ENCODE peak calls at places on chromosomes 16 and 17, in seven cellular contexts. One of them, this sample, is unnamed.

GRCh38 chr17:69898606-69899005 is 176.4 kb upstream of the KCNJ16 start:
- DNase-seq in lower lobe of right lung: no peak
- DNase-seq in CD4-positive, alpha-beta T cell: no peak
- DNase-seq in left ventricle myocardium inferior: no peak
- DNase-seq in left lung: no peak
- DNase-seq in mammary epithelial cell: no peak
- DNase-seq in pancreas: no peak
- DNase-seq in this sample: no peak

GRCh38 chr16:67001159-67001486 is 12.7 kb downstream of the CES4A start:
- DNase-seq in CD4-positive, alpha-beta T cell: no peak
- DNase-seq in mammary epithelial cell: no peak
- DNase-seq in left ventricle myocardium inferior: no peak
- DNase-seq in lower lobe of right lung: no peak
- DNase-seq in left lung: peak; percentile 41
- DNase-seq in pancreas: no peak
- DNase-seq in this sample: no peak

GRCh38 chr17:67477687-67478086 is 100.6 kb downstream of the PITPNC1 start:
- DNase-seq in pancreas: no peak
- DNase-seq in lower lobe of right lung: no peak
- DNase-seq in mammary epithelial cell: peak; percentile 76
- DNase-seq in left lung: no peak
- DNase-seq in left ventricle myocardium inferior: no peak
- DNase-seq in CD4-positive, alpha-beta T cell: peak; percentile 43
- DNase-seq in this sample: no peak

GRCh38 chr17:15289285-15290185 is 24.4 kb upstream of the PMP22 start:
- DNase-seq in pancreas: no peak
- DNase-seq in mammary epithelial cell: no peak
- DNase-seq in left lung: no peak
- DNase-seq in lower lobe of right lung: no peak
- DNase-seq in left ventricle myocardium inferior: no peak
- DNase-seq in CD4-positive, alpha-beta T cell: no peak
- DNase-seq in this sample: no peak

GRCh38 chr17:28405632-28406477 is at the start of gene SLC46A1:
- DNase-seq in CD4-positive, alpha-beta T cell: no peak
- DNase-seq in lower lobe of right lung: peak; percentile 83
- DNase-seq in pancreas: peak; percentile 73
- DNase-seq in mammary epithelial cell: peak; percentile 23
- DNase-seq in left ventricle myocardium inferior: peak; percentile 64
- DNase-seq in left lung: peak; percentile 57
- DNase-seq in this sample: peak; percentile 88

GRCh38 chr17:5031365-5032082 is 3.7 kb downstream of the SLC52A1 start:
- DNase-seq in left ventricle myocardium inferior: peak; percentile 80
- DNase-seq in lower lobe of right lung: peak; percentile 90
- DNase-seq in pancreas: peak; percentile 76
- DNase-seq in mammary epithelial cell: peak; percentile 52
- DNase-seq in CD4-positive, alpha-beta T cell: peak; percentile 81
- DNase-seq in left lung: peak; percentile 85
- DNase-seq in this sample: peak; percentile 92

GRCh38 chr17:57393368-57393767 is 137.0 kb downstream of the MSI2 start:
- DNase-seq in left ventricle myocardium inferior: no peak
- DNase-seq in CD4-positive, alpha-beta T cell: no peak
- DNase-seq in pancreas: no peak
- DNase-seq in left lung: no peak
- DNase-seq in lower lobe of right lung: no peak
- DNase-seq in mammary epithelial cell: no peak
- DNase-seq in this sample: no peak

GRCh38 chr17:74298690-74299617 is 24.9 kb downstream of the DNAI2 start:
- DNase-seq in CD4-positive, alpha-beta T cell: no peak
- DNase-seq in left lung: no peak
- DNase-seq in lower lobe of right lung: no peak
- DNase-seq in pancreas: no peak
- DNase-seq in left ventricle myocardium inferior: no peak
- DNase-seq in mammary epithelial cell: no peak
- DNase-seq in this sample: no peak

GRCh38 chr17:83080641-83081560 is 1.5 kb downstream of the METRNL start:
- DNase-seq in lower lobe of right lung: peak; percentile 76
- DNase-seq in pancreas: peak; percentile 70
- DNase-seq in left lung: no peak
- DNase-seq in mammary epithelial cell: no peak
- DNase-seq in left ventricle myocardium inferior: no peak
- DNase-seq in CD4-positive, alpha-beta T cell: no peak
- DNase-seq in this sample: peak; percentile 84

GRCh38 chr16:65769776-65770438 is 596.6 kb upstream of the CDH5 start:
- DNase-seq in left ventricle myocardium inferior: no peak
- DNase-seq in left lung: no peak
- DNase-seq in CD4-positive, alpha-beta T cell: no peak
- DNase-seq in mammary epithelial cell: peak; percentile 14
- DNase-seq in pancreas: no peak
- DNase-seq in lower lobe of right lung: no peak
- DNase-seq in this sample: no peak

GRCh38 chr16:67415872-67416793 is at the start of gene ZDHHC1:
- DNase-seq in left lung: peak; percentile 59
- DNase-seq in pancreas: peak; percentile 86
- DNase-seq in mammary epithelial cell: peak; percentile 53
- DNase-seq in left ventricle myocardium inferior: peak; percentile 76
- DNase-seq in lower lobe of right lung: peak; percentile 78
- DNase-seq in CD4-positive, alpha-beta T cell: no peak
- DNase-seq in this sample: peak; percentile 81

GRCh38 chr16:74721716-74722115 is 21.1 kb upstream of the MLKL start:
- DNase-seq in CD4-positive, alpha-beta T cell: no peak
- DNase-seq in left lung: no peak
- DNase-seq in lower lobe of right lung: no peak
- DNase-seq in pancreas: no peak
- DNase-seq in left ventricle myocardium inferior: no peak
- DNase-seq in mammary epithelial cell: no peak
- DNase-seq in this sample: no peak

GRCh38 chr17:36934144-36934758 is 3.0 kb upstream of the LHX1 start:
- DNase-seq in left lung: no peak
- DNase-seq in pancreas: no peak
- DNase-seq in left ventricle myocardium inferior: no peak
- DNase-seq in CD4-positive, alpha-beta T cell: no peak
- DNase-seq in lower lobe of right lung: no peak
- DNase-seq in mammary epithelial cell: no peak
- DNase-seq in this sample: no peak

GRCh38 chr17:82599674-82600661 is 48.3 kb downstream of the WDR45B start:
- DNase-seq in pancreas: no peak
- DNase-seq in left ventricle myocardium inferior: no peak
- DNase-seq in lower lobe of right lung: peak; percentile 40
- DNase-seq in mammary epithelial cell: no peak
- DNase-seq in left lung: no peak
- DNase-seq in CD4-positive, alpha-beta T cell: no peak
- DNase-seq in this sample: no peak

GRCh38 chr16:68985855-68986254 is 119.6 kb upstream of the HAS3 start:
- DNase-seq in pancreas: no peak
- DNase-seq in left lung: no peak
- DNase-seq in CD4-positive, alpha-beta T cell: no peak
- DNase-seq in mammary epithelial cell: peak; percentile 95
- DNase-seq in left ventricle myocardium inferior: no peak
- DNase-seq in lower lobe of right lung: no peak
- DNase-seq in this sample: no peak

GRCh38 chr16:15810411-15810810 is 46.4 kb downstream of the MYH11 start:
- DNase-seq in CD4-positive, alpha-beta T cell: no peak
- DNase-seq in mammary epithelial cell: no peak
- DNase-seq in pancreas: no peak
- DNase-seq in lower lobe of right lung: no peak
- DNase-seq in left lung: no peak
- DNase-seq in left ventricle myocardium inferior: no peak
- DNase-seq in this sample: no peak

GRCh38 chr17:76054112-76054476 is 18.2 kb downstream of the SRP68 start:
- DNase-seq in mammary epithelial cell: peak; percentile 68
- DNase-seq in lower lobe of right lung: no peak
- DNase-seq in left ventricle myocardium inferior: no peak
- DNase-seq in left lung: no peak
- DNase-seq in pancreas: no peak
- DNase-seq in CD4-positive, alpha-beta T cell: no peak
- DNase-seq in this sample: no peak

GRCh38 chr17:78131172-78132085 is 858 bp downstream of the TMC8 start:
- DNase-seq in CD4-positive, alpha-beta T cell: no peak
- DNase-seq in left lung: no peak
- DNase-seq in left ventricle myocardium inferior: no peak
- DNase-seq in lower lobe of right lung: no peak
- DNase-seq in mammary epithelial cell: no peak
- DNase-seq in pancreas: peak; percentile 42
- DNase-seq in this sample: peak; percentile 63

GRCh38 chr17:34456121-34456520 is 93.1 kb upstream of the CCL1 start:
- DNase-seq in left lung: no peak
- DNase-seq in mammary epithelial cell: no peak
- DNase-seq in left ventricle myocardium inferior: no peak
- DNase-seq in CD4-positive, alpha-beta T cell: no peak
- DNase-seq in pancreas: no peak
- DNase-seq in lower lobe of right lung: no peak
- DNase-seq in this sample: no peak

GRCh38 chr16:1978476-1979120 is 2.7 kb downstream of the NOXO1 start:
- DNase-seq in pancreas: peak; percentile 72
- DNase-seq in mammary epithelial cell: no peak
- DNase-seq in left lung: no peak
- DNase-seq in left ventricle myocardium inferior: no peak
- DNase-seq in CD4-positive, alpha-beta T cell: no peak
- DNase-seq in lower lobe of right lung: no peak
- DNase-seq in this sample: no peak

GRCh38 chr17:35127751-35128514 is 6.5 kb downstream of the FNDC8 start:
- DNase-seq in left lung: no peak
- DNase-seq in CD4-positive, alpha-beta T cell: no peak
- DNase-seq in pancreas: no peak
- DNase-seq in mammary epithelial cell: no peak
- DNase-seq in left ventricle myocardium inferior: peak; percentile 34
- DNase-seq in lower lobe of right lung: no peak
- DNase-seq in this sample: peak; percentile 78

GRCh38 chr16:27109666-27110523 is 43.2 kb downstream of the C16orf82 start:
- DNase-seq in CD4-positive, alpha-beta T cell: peak; percentile 67
- DNase-seq in pancreas: peak; percentile 66
- DNase-seq in left lung: peak; percentile 60
- DNase-seq in mammary epithelial cell: peak; percentile 53
- DNase-seq in lower lobe of right lung: peak; percentile 75
- DNase-seq in left ventricle myocardium inferior: peak; percentile 87
- DNase-seq in this sample: peak; percentile 86

GRCh38 chr17:76727745-76728456 is 1.3 kb downstream of the METTL23 start:
- DNase-seq in left ventricle myocardium inferior: no peak
- DNase-seq in lower lobe of right lung: no peak
- DNase-seq in CD4-positive, alpha-beta T cell: no peak
- DNase-seq in left lung: no peak
- DNase-seq in mammary epithelial cell: no peak
- DNase-seq in pancreas: no peak
- DNase-seq in this sample: no peak

GRCh38 chr17:66364508-66365203 is 62.2 kb downstream of the PRKCA start:
- DNase-seq in pancreas: no peak
- DNase-seq in CD4-positive, alpha-beta T cell: no peak
- DNase-seq in left lung: no peak
- DNase-seq in lower lobe of right lung: no peak
- DNase-seq in left ventricle myocardium inferior: no peak
- DNase-seq in mammary epithelial cell: no peak
- DNase-seq in this sample: no peak

DNA sequence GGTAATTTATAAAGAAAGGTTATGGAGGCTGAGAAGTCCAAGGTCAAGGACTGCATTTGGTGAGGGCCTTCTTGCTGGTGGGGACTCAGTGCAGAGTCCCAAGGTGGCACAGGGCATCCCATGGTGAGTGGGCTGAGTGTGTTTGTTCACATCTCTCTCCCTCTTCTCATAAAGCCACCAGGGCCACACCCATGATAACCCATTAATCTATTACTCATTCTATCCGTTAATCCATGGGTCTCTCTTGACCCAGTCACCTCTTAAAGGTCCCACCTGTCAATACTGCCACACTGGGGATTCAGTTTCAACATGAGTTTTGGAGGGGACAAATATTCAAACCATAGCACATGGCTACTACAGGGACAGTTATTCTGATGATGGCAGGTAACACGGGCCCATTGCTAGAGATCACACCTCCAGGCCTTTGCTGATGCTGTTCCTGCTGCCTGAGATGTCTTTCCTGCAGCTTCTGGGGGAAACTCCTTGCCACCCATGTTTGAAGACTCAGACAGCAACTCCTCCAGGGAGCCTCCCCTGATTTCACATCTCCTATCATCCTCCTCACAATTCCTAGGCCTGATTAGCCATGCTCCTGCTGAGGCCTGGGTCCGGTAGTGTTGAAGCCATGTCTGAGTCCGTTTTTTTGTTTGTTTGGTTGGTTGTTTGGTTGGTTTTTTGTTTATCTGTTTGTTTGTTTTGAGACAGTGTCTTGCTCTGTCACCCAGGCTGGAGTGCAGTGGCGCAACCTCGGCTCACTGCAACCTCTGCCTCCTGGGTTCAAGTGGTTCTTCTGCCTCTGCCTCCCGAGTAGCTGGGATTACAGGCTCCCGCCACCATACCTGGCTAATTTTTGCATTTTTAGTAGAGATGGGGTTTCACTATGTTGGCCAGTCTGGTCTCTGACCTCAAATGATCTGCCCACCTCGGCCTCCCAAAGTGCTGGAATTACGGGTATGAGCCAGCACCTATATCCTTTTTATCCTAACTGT is 16.1 kb downstream of the SOCS1 start:
- DNase-seq in mammary epithelial cell: no peak
- DNase-seq in lower lobe of right lung: no peak
- DNase-seq in pancreas: no peak
- DNase-seq in CD4-positive, alpha-beta T cell: no peak
- DNase-seq in left lung: no peak
- DNase-seq in left ventricle myocardium inferior: no peak
- DNase-seq in this sample: no peak
- H3K27ac ChIP-seq in mammary epithelial cell: no peak overlapping the region
- H3K27ac ChIP-seq in lower lobe of right lung: no peak overlapping the region
- H3K27ac ChIP-seq in pancreas: no peak overlapping the region
- H3K27ac ChIP-seq in CD4-positive, alpha-beta T cell: no peak overlapping the region
- H3K27ac ChIP-seq in left lung: no peak overlapping the region
- H3K27ac ChIP-seq in left ventricle myocardium inferior: peak overlapping the region; percentile 86
- H3K27ac ChIP-seq in this sample: peak overlapping the region; percentile 63

GRCh38 chr16:50313596-50314483 is 47.5 kb downstream of the ADCY7 start:
- DNase-seq in CD4-positive, alpha-beta T cell: peak; percentile 26
- DNase-seq in left lung: peak; percentile 79
- DNase-seq in mammary epithelial cell: no peak
- DNase-seq in pancreas: no peak
- DNase-seq in left ventricle myocardium inferior: peak; percentile 74
- DNase-seq in lower lobe of right lung: peak; percentile 80
- DNase-seq in this sample: peak; percentile 82
- H3K27ac ChIP-seq in CD4-positive, alpha-beta T cell: peak overlapping the region; percentile 17
- H3K27ac ChIP-seq in left lung: no peak overlapping the region
- H3K27ac ChIP-seq in mammary epithelial cell: no peak overlapping the region
- H3K27ac ChIP-seq in pancreas: no peak overlapping the region
- H3K27ac ChIP-seq in left ventricle myocardium inferior: peak overlapping the region; percentile 45
- H3K27ac ChIP-seq in lower lobe of right lung: peak overlapping the region; percentile 24
- H3K27ac ChIP-seq in this sample: no peak overlapping the region

GRCh38 chr17:3918372-3919122 is 2.3 kb upstream of the P2RX1 start:
- DNase-seq in left lung: no peak
- DNase-seq in left ventricle myocardium inferior: no peak
- DNase-seq in lower lobe of right lung: no peak
- DNase-seq in pancreas: no peak
- DNase-seq in CD4-positive, alpha-beta T cell: no peak
- DNase-seq in mammary epithelial cell: no peak
- DNase-seq in this sample: peak; percentile 75
- H3K27ac ChIP-seq in left lung: no peak overlapping the region
- H3K27ac ChIP-seq in left ventricle myocardium inferior: peak overlapping the region; percentile 72
- H3K27ac ChIP-seq in lower lobe of right lung: peak overlapping the region; percentile 24
- H3K27ac ChIP-seq in pancreas: no peak overlapping the region
- H3K27ac ChIP-seq in CD4-positive, alpha-beta T cell: no peak overlapping the region
- H3K27ac ChIP-seq in mammary epithelial cell: no peak overlapping the region
- H3K27ac ChIP-seq in this sample: peak overlapping the region; percentile 14

GRCh38 chr17:39922006-39922405 is 3.6 kb upstream of the GSDMB start:
- DNase-seq in CD4-positive, alpha-beta T cell: no peak
- DNase-seq in left lung: no peak
- DNase-seq in pancreas: no peak
- DNase-seq in left ventricle myocardium inferior: no peak
- DNase-seq in mammary epithelial cell: no peak
- DNase-seq in lower lobe of right lung: no peak
- DNase-seq in this sample: no peak
- H3K27ac ChIP-seq in CD4-positive, alpha-beta T cell: no peak overlapping the region
- H3K27ac ChIP-seq in left lung: no peak overlapping the region
- H3K27ac ChIP-seq in pancreas: no peak overlapping the region
- H3K27ac ChIP-seq in left ventricle myocardium inferior: no peak overlapping the region
- H3K27ac ChIP-seq in mammary epithelial cell: no peak overlapping the region
- H3K27ac ChIP-seq in lower lobe of right lung: no peak overlapping the region
- H3K27ac ChIP-seq in this sample: no peak overlapping the region